ENCODE peak calls at places on chromosomes 11 and 22, in seven cellular contexts. One of them, this sample, is unnamed.

GRCh38 chr11:10029386-10030121 is 264.5 kb downstream of the SBF2 start:
- DNase-seq in C1 segment of cervical spinal cord: no peak
- DNase-seq in LNCaP clone FGC: no peak
- DNase-seq in GDM1: no peak
- DNase-seq in ovary: no peak
- DNase-seq in MCF 10A: no peak
- DNase-seq in stimulated activated naive CD8-positive, alpha-beta T cell treated with anti-CD3 and anti-CD28 coated beads, Interleukin-15, Interleukin-2, amounts not matched to agents 100 U/mL and 50 U/mL, for 24 hours: no peak
- DNase-seq in this sample: no peak

GRCh38 chr11:3092603-3093141 is 35.4 kb upstream of the CARS1 start:
- DNase-seq in LNCaP clone FGC: no peak
- DNase-seq in ovary: no peak
- DNase-seq in MCF 10A: no peak
- DNase-seq in C1 segment of cervical spinal cord: no peak
- DNase-seq in stimulated activated naive CD8-positive, alpha-beta T cell treated with anti-CD3 and anti-CD28 coated beads, Interleukin-15, Interleukin-2, amounts not matched to agents 100 U/mL and 50 U/mL, for 24 hours: no peak
- DNase-seq in GDM1: no peak
- DNase-seq in this sample: no peak

GRCh38 chr22:28801845-28802594 is 1.7 kb upstream of the XBP1 start:
- DNase-seq in GDM1: peak
- DNase-seq in ovary: no peak
- DNase-seq in C1 segment of cervical spinal cord: no peak
- DNase-seq in MCF 10A: no peak
- DNase-seq in LNCaP clone FGC: no peak
- DNase-seq in stimulated activated naive CD8-positive, alpha-beta T cell treated with anti-CD3 and anti-CD28 coated beads, Interleukin-15, Interleukin-2, amounts not matched to agents 100 U/mL and 50 U/mL, for 24 hours: peak
- DNase-seq in this sample: peak

GRCh38 chr11:22582011-22582410 is 43.6 kb downstream of the FANCF start:
- DNase-seq in stimulated activated naive CD8-positive, alpha-beta T cell treated with anti-CD3 and anti-CD28 coated beads, Interleukin-15, Interleukin-2, amounts not matched to agents 100 U/mL and 50 U/mL, for 24 hours: no peak
- DNase-seq in GDM1: no peak
- DNase-seq in C1 segment of cervical spinal cord: no peak
- DNase-seq in MCF 10A: no peak
- DNase-seq in ovary: no peak
- DNase-seq in LNCaP clone FGC: no peak
- DNase-seq in this sample: no peak

GRCh38 chr22:29855611-29856181 is 17.6 kb upstream of the ASCC2 start:
- DNase-seq in stimulated activated naive CD8-positive, alpha-beta T cell treated with anti-CD3 and anti-CD28 coated beads, Interleukin-15, Interleukin-2, amounts not matched to agents 100 U/mL and 50 U/mL, for 24 hours: no peak
- DNase-seq in LNCaP clone FGC: no peak
- DNase-seq in C1 segment of cervical spinal cord: peak
- DNase-seq in GDM1: no peak
- DNase-seq in MCF 10A: no peak
- DNase-seq in ovary: no peak
- DNase-seq in this sample: no peak

GRCh38 chr11:13343931-13344717 is 66.5 kb downstream of the BMAL1 start:
- DNase-seq in GDM1: peak
- DNase-seq in stimulated activated naive CD8-positive, alpha-beta T cell treated with anti-CD3 and anti-CD28 coated beads, Interleukin-15, Interleukin-2, amounts not matched to agents 100 U/mL and 50 U/mL, for 24 hours: peak
- DNase-seq in MCF 10A: peak
- DNase-seq in LNCaP clone FGC: peak
- DNase-seq in ovary: peak
- DNase-seq in C1 segment of cervical spinal cord: no peak
- DNase-seq in this sample: peak

GRCh38 chr11:10302294-10302743 is 2.6 kb upstream of the ADM start:
- DNase-seq in stimulated activated naive CD8-positive, alpha-beta T cell treated with anti-CD3 and anti-CD28 coated beads, Interleukin-15, Interleukin-2, amounts not matched to agents 100 U/mL and 50 U/mL, for 24 hours: no peak
- DNase-seq in LNCaP clone FGC: no peak
- DNase-seq in C1 segment of cervical spinal cord: no peak
- DNase-seq in ovary: peak
- DNase-seq in MCF 10A: no peak
- DNase-seq in GDM1: no peak
- DNase-seq in this sample: peak

GRCh38 chr11:134516529-134516928 is 104.5 kb upstream of the B3GAT1 start:
- DNase-seq in stimulated activated naive CD8-positive, alpha-beta T cell treated with anti-CD3 and anti-CD28 coated beads, Interleukin-15, Interleukin-2, amounts not matched to agents 100 U/mL and 50 U/mL, for 24 hours: no peak
- DNase-seq in GDM1: no peak
- DNase-seq in C1 segment of cervical spinal cord: no peak
- DNase-seq in LNCaP clone FGC: no peak
- DNase-seq in ovary: peak
- DNase-seq in MCF 10A: no peak
- DNase-seq in this sample: no peak

GRCh38 chr11:12841946-12842630 is 167.0 kb upstream of the RASSF10 start:
- DNase-seq in LNCaP clone FGC: no peak
- DNase-seq in MCF 10A: peak
- DNase-seq in C1 segment of cervical spinal cord: no peak
- DNase-seq in stimulated activated naive CD8-positive, alpha-beta T cell treated with anti-CD3 and anti-CD28 coated beads, Interleukin-15, Interleukin-2, amounts not matched to agents 100 U/mL and 50 U/mL, for 24 hours: no peak
- DNase-seq in GDM1: no peak
- DNase-seq in ovary: no peak
- DNase-seq in this sample: peak

GRCh38 chr22:26597026-26597425 is 7.1 kb upstream of the TPST2 start:
- DNase-seq in GDM1: no peak
- DNase-seq in MCF 10A: no peak
- DNase-seq in LNCaP clone FGC: no peak
- DNase-seq in ovary: no peak
- DNase-seq in stimulated activated naive CD8-positive, alpha-beta T cell treated with anti-CD3 and anti-CD28 coated beads, Interleukin-15, Interleukin-2, amounts not matched to agents 100 U/mL and 50 U/mL, for 24 hours: peak
- DNase-seq in C1 segment of cervical spinal cord: no peak
- DNase-seq in this sample: no peak

GRCh38 chr11:19715373-19715772 is 2.7 kb downstream of the NAV2 start:
- DNase-seq in stimulated activated naive CD8-positive, alpha-beta T cell treated with anti-CD3 and anti-CD28 coated beads, Interleukin-15, Interleukin-2, amounts not matched to agents 100 U/mL and 50 U/mL, for 24 hours: no peak
- DNase-seq in LNCaP clone FGC: no peak
- DNase-seq in GDM1: no peak
- DNase-seq in C1 segment of cervical spinal cord: peak
- DNase-seq in ovary: no peak
- DNase-seq in MCF 10A: peak
- DNase-seq in this sample: no peak

GRCh38 chr11:116825854-116826750 is 3.0 kb upstream of the APOA4 start:
- DNase-seq in LNCaP clone FGC: no peak
- DNase-seq in stimulated activated naive CD8-positive, alpha-beta T cell treated with anti-CD3 and anti-CD28 coated beads, Interleukin-15, Interleukin-2, amounts not matched to agents 100 U/mL and 50 U/mL, for 24 hours: no peak
- DNase-seq in C1 segment of cervical spinal cord: no peak
- DNase-seq in GDM1: no peak
- DNase-seq in ovary: no peak
- DNase-seq in MCF 10A: no peak
- DNase-seq in this sample: no peak

GRCh38 chr22:43437871-43438475 is 26.2 kb downstream of the MPPED1 start:
- DNase-seq in ovary: no peak
- DNase-seq in MCF 10A: no peak
- DNase-seq in GDM1: no peak
- DNase-seq in LNCaP clone FGC: no peak
- DNase-seq in C1 segment of cervical spinal cord: no peak
- DNase-seq in stimulated activated naive CD8-positive, alpha-beta T cell treated with anti-CD3 and anti-CD28 coated beads, Interleukin-15, Interleukin-2, amounts not matched to agents 100 U/mL and 50 U/mL, for 24 hours: no peak
- DNase-seq in this sample: no peak

GRCh38 chr11:61911701-61912529 is 5.5 kb downstream of the RAB3IL1 start:
- DNase-seq in GDM1: no peak
- DNase-seq in MCF 10A: no peak
- DNase-seq in LNCaP clone FGC: no peak
- DNase-seq in C1 segment of cervical spinal cord: no peak
- DNase-seq in stimulated activated naive CD8-positive, alpha-beta T cell treated with anti-CD3 and anti-CD28 coated beads, Interleukin-15, Interleukin-2, amounts not matched to agents 100 U/mL and 50 U/mL, for 24 hours: no peak
- DNase-seq in ovary: peak
- DNase-seq in this sample: no peak

GRCh38 chr11:2447253-2447950 is 2.6 kb downstream of the KCNQ1 start:
- DNase-seq in C1 segment of cervical spinal cord: no peak
- DNase-seq in MCF 10A: peak
- DNase-seq in stimulated activated naive CD8-positive, alpha-beta T cell treated with anti-CD3 and anti-CD28 coated beads, Interleukin-15, Interleukin-2, amounts not matched to agents 100 U/mL and 50 U/mL, for 24 hours: no peak
- DNase-seq in GDM1: no peak
- DNase-seq in ovary: no peak
- DNase-seq in LNCaP clone FGC: no peak
- DNase-seq in this sample: peak

GRCh38 chr22:50627452-50627913 is 469 bp downstream of the ARSA start:
- DNase-seq in C1 segment of cervical spinal cord: no peak
- DNase-seq in MCF 10A: peak
- DNase-seq in LNCaP clone FGC: no peak
- DNase-seq in ovary: no peak
- DNase-seq in GDM1: no peak
- DNase-seq in stimulated activated naive CD8-positive, alpha-beta T cell treated with anti-CD3 and anti-CD28 coated beads, Interleukin-15, Interleukin-2, amounts not matched to agents 100 U/mL and 50 U/mL, for 24 hours: peak
- DNase-seq in this sample: no peak

GRCh38 chr11:35617687-35618496 is at the start of gene FJX1:
- DNase-seq in C1 segment of cervical spinal cord: peak
- DNase-seq in ovary: peak
- DNase-seq in LNCaP clone FGC: no peak
- DNase-seq in MCF 10A: peak
- DNase-seq in stimulated activated naive CD8-positive, alpha-beta T cell treated with anti-CD3 and anti-CD28 coated beads, Interleukin-15, Interleukin-2, amounts not matched to agents 100 U/mL and 50 U/mL, for 24 hours: peak
- DNase-seq in GDM1: no peak
- DNase-seq in this sample: peak

GRCh38 chr22:48338793-48339705 is 1488.6 kb downstream of the BRD1 start:
- DNase-seq in ovary: no peak
- DNase-seq in LNCaP clone FGC: no peak
- DNase-seq in C1 segment of cervical spinal cord: no peak
- DNase-seq in stimulated activated naive CD8-positive, alpha-beta T cell treated with anti-CD3 and anti-CD28 coated beads, Interleukin-15, Interleukin-2, amounts not matched to agents 100 U/mL and 50 U/mL, for 24 hours: no peak
- DNase-seq in MCF 10A: no peak
- DNase-seq in GDM1: no peak
- DNase-seq in this sample: no peak

GRCh38 chr11:129930306-129930705 is 34.9 kb upstream of the NFRKB start:
- DNase-seq in ovary: no peak
- DNase-seq in stimulated activated naive CD8-positive, alpha-beta T cell treated with anti-CD3 and anti-CD28 coated beads, Interleukin-15, Interleukin-2, amounts not matched to agents 100 U/mL and 50 U/mL, for 24 hours: no peak
- DNase-seq in LNCaP clone FGC: no peak
- DNase-seq in MCF 10A: peak
- DNase-seq in C1 segment of cervical spinal cord: no peak
- DNase-seq in GDM1: no peak
- DNase-seq in this sample: no peak

GRCh38 chr11:17314232-17314547 is 37.4 kb upstream of the NCR3LG1 start:
- DNase-seq in GDM1: no peak
- DNase-seq in MCF 10A: peak
- DNase-seq in LNCaP clone FGC: no peak
- DNase-seq in stimulated activated naive CD8-positive, alpha-beta T cell treated with anti-CD3 and anti-CD28 coated beads, Interleukin-15, Interleukin-2, amounts not matched to agents 100 U/mL and 50 U/mL, for 24 hours: no peak
- DNase-seq in ovary: no peak
- DNase-seq in C1 segment of cervical spinal cord: no peak
- DNase-seq in this sample: no peak

GRCh38 chr11:65382804-65383368 is 440 bp upstream of the SLC25A45 start:
- DNase-seq in stimulated activated naive CD8-positive, alpha-beta T cell treated with anti-CD3 and anti-CD28 coated beads, Interleukin-15, Interleukin-2, amounts not matched to agents 100 U/mL and 50 U/mL, for 24 hours: peak
- DNase-seq in LNCaP clone FGC: peak
- DNase-seq in MCF 10A: peak
- DNase-seq in C1 segment of cervical spinal cord: peak
- DNase-seq in ovary: no peak
- DNase-seq in GDM1: no peak
- DNase-seq in this sample: peak

GRCh38 chr22:46171940-46172339 is 21.6 kb downstream of the PPARA start:
- DNase-seq in stimulated activated naive CD8-positive, alpha-beta T cell treated with anti-CD3 and anti-CD28 coated beads, Interleukin-15, Interleukin-2, amounts not matched to agents 100 U/mL and 50 U/mL, for 24 hours: no peak
- DNase-seq in LNCaP clone FGC: no peak
- DNase-seq in MCF 10A: peak
- DNase-seq in GDM1: no peak
- DNase-seq in ovary: peak
- DNase-seq in C1 segment of cervical spinal cord: no peak
- DNase-seq in this sample: no peak

GRCh38 chr11:46183819-46184218 is 62.6 kb upstream of the PHF21A start:
- DNase-seq in ovary: no peak
- DNase-seq in C1 segment of cervical spinal cord: no peak
- DNase-seq in LNCaP clone FGC: no peak
- DNase-seq in stimulated activated naive CD8-positive, alpha-beta T cell treated with anti-CD3 and anti-CD28 coated beads, Interleukin-15, Interleukin-2, amounts not matched to agents 100 U/mL and 50 U/mL, for 24 hours: no peak
- DNase-seq in MCF 10A: peak
- DNase-seq in GDM1: no peak
- DNase-seq in this sample: no peak

GRCh38 chr11:127115844-127116243 is 115.3 kb upstream of the KIRREL3 start:
- DNase-seq in LNCaP clone FGC: no peak
- DNase-seq in ovary: no peak
- DNase-seq in C1 segment of cervical spinal cord: no peak
- DNase-seq in GDM1: no peak
- DNase-seq in stimulated activated naive CD8-positive, alpha-beta T cell treated with anti-CD3 and anti-CD28 coated beads, Interleukin-15, Interleukin-2, amounts not matched to agents 100 U/mL and 50 U/mL, for 24 hours: no peak
- DNase-seq in MCF 10A: no peak
- DNase-seq in this sample: no peak

GRCh38 chr11:43285826-43286225 is 26.0 kb upstream of the API5 start:
- DNase-seq in LNCaP clone FGC: no peak
- DNase-seq in stimulated activated naive CD8-positive, alpha-beta T cell treated with anti-CD3 and anti-CD28 coated beads, Interleukin-15, Interleukin-2, amounts not matched to agents 100 U/mL and 50 U/mL, for 24 hours: no peak
- DNase-seq in C1 segment of cervical spinal cord: no peak
- DNase-seq in ovary: no peak
- DNase-seq in MCF 10A: no peak
- DNase-seq in GDM1: no peak
- DNase-seq in this sample: no peak

GRCh38 chr11:104830080-104830479 is 68.2 kb downstream of the CASP12 start:
- DNase-seq in GDM1: no peak
- DNase-seq in C1 segment of cervical spinal cord: no peak
- DNase-seq in MCF 10A: peak
- DNase-seq in LNCaP clone FGC: no peak
- DNase-seq in ovary: no peak
- DNase-seq in stimulated activated naive CD8-positive, alpha-beta T cell treated with anti-CD3 and anti-CD28 coated beads, Interleukin-15, Interleukin-2, amounts not matched to agents 100 U/mL and 50 U/mL, for 24 hours: no peak
- DNase-seq in this sample: no peak

GRCh38 chr22:49229483-49230193 is 598.0 kb downstream of the BRD1 start:
- DNase-seq in C1 segment of cervical spinal cord: no peak
- DNase-seq in stimulated activated naive CD8-positive, alpha-beta T cell treated with anti-CD3 and anti-CD28 coated beads, Interleukin-15, Interleukin-2, amounts not matched to agents 100 U/mL and 50 U/mL, for 24 hours: no peak
- DNase-seq in ovary: no peak
- DNase-seq in GDM1: no peak
- DNase-seq in LNCaP clone FGC: no peak
- DNase-seq in MCF 10A: no peak
- DNase-seq in this sample: no peak

GRCh38 chr11:118342503-118343161 is at the start of gene CD3D:
- DNase-seq in MCF 10A: no peak
- DNase-seq in stimulated activated naive CD8-positive, alpha-beta T cell treated with anti-CD3 and anti-CD28 coated beads, Interleukin-15, Interleukin-2, amounts not matched to agents 100 U/mL and 50 U/mL, for 24 hours: peak
- DNase-seq in LNCaP clone FGC: no peak
- DNase-seq in ovary: no peak
- DNase-seq in C1 segment of cervical spinal cord: no peak
- DNase-seq in GDM1: peak
- DNase-seq in this sample: no peak

GRCh38 chr11:120121914-120122473 is 15.9 kb downstream of the TRIM29 start:
- DNase-seq in MCF 10A: peak
- DNase-seq in GDM1: no peak
- DNase-seq in ovary: peak
- DNase-seq in C1 segment of cervical spinal cord: no peak
- DNase-seq in LNCaP clone FGC: no peak
- DNase-seq in stimulated activated naive CD8-positive, alpha-beta T cell treated with anti-CD3 and anti-CD28 coated beads, Interleukin-15, Interleukin-2, amounts not matched to agents 100 U/mL and 50 U/mL, for 24 hours: no peak
- DNase-seq in this sample: no peak

GRCh38 chr11:107756553-107756952 is 44.7 kb upstream of the SLN start:
- DNase-seq in ovary: no peak
- DNase-seq in GDM1: no peak
- DNase-seq in MCF 10A: no peak
- DNase-seq in stimulated activated naive CD8-positive, alpha-beta T cell treated with anti-CD3 and anti-CD28 coated beads, Interleukin-15, Interleukin-2, amounts not matched to agents 100 U/mL and 50 U/mL, for 24 hours: no peak
- DNase-seq in C1 segment of cervical spinal cord: peak
- DNase-seq in LNCaP clone FGC: no peak
- DNase-seq in this sample: no peak

GRCh38 chr11:9386086-9386485 is 1.6 kb downstream of the IPO7 start:
- DNase-seq in LNCaP clone FGC: no peak
- DNase-seq in stimulated activated naive CD8-positive, alpha-beta T cell treated with anti-CD3 and anti-CD28 coated beads, Interleukin-15, Interleukin-2, amounts not matched to agents 100 U/mL and 50 U/mL, for 24 hours: no peak
- DNase-seq in MCF 10A: no peak
- DNase-seq in ovary: no peak
- DNase-seq in C1 segment of cervical spinal cord: no peak
- DNase-seq in GDM1: no peak
- DNase-seq in this sample: no peak

GRCh38 chr11:16764888-16765287 is 26.4 kb downstream of the C11orf58 start:
- DNase-seq in GDM1: no peak
- DNase-seq in MCF 10A: no peak
- DNase-seq in stimulated activated naive CD8-positive, alpha-beta T cell treated with anti-CD3 and anti-CD28 coated beads, Interleukin-15, Interleukin-2, amounts not matched to agents 100 U/mL and 50 U/mL, for 24 hours: no peak
- DNase-seq in LNCaP clone FGC: no peak
- DNase-seq in C1 segment of cervical spinal cord: no peak
- DNase-seq in ovary: no peak
- DNase-seq in this sample: no peak

GRCh38 chr11:67268036-67268683 is 1.9 kb downstream of the GRK2 start:
- DNase-seq in MCF 10A: no peak
- DNase-seq in GDM1: peak
- DNase-seq in LNCaP clone FGC: no peak
- DNase-seq in stimulated activated naive CD8-positive, alpha-beta T cell treated with anti-CD3 and anti-CD28 coated beads, Interleukin-15, Interleukin-2, amounts not matched to agents 100 U/mL and 50 U/mL, for 24 hours: peak
- DNase-seq in ovary: no peak
- DNase-seq in C1 segment of cervical spinal cord: no peak
- DNase-seq in this sample: no peak

GRCh38 chr11:77100166-77101042 is 2.2 kb upstream of the OMP start:
- DNase-seq in LNCaP clone FGC: no peak
- DNase-seq in GDM1: no peak
- DNase-seq in C1 segment of cervical spinal cord: no peak
- DNase-seq in stimulated activated naive CD8-positive, alpha-beta T cell treated with anti-CD3 and anti-CD28 coated beads, Interleukin-15, Interleukin-2, amounts not matched to agents 100 U/mL and 50 U/mL, for 24 hours: no peak
- DNase-seq in MCF 10A: no peak
- DNase-seq in ovary: peak
- DNase-seq in this sample: peak

GRCh38 chr11:18078909-18079308 is 27.0 kb downstream of the SAAL1 start:
- DNase-seq in ovary: no peak
- DNase-seq in LNCaP clone FGC: no peak
- DNase-seq in stimulated activated naive CD8-positive, alpha-beta T cell treated with anti-CD3 and anti-CD28 coated beads, Interleukin-15, Interleukin-2, amounts not matched to agents 100 U/mL and 50 U/mL, for 24 hours: no peak
- DNase-seq in GDM1: no peak
- DNase-seq in MCF 10A: no peak
- DNase-seq in C1 segment of cervical spinal cord: no peak
- DNase-seq in this sample: no peak

This sample was measured in pancreas.